ENCODE peak calls at places on chromosomes 12 and 14, in eight cellular contexts. V is foreskin fibroblast; E is GM23338; Q is GM13976; H is activated B cell treated with CpG ODN at 0.5 μM for 24 hours; I is A549; Z is tibial artery; U is CD8-positive, alpha-beta T cell. J is an unnamed sample.

GRCh38 chr14:68937790-68938514 is 41.1 kb downstream of the ACTN1 start:
- DNase-seq in V (no peak), E (peak; percentile 63), Q (no peak), H (no peak), I (no peak), Z (peak; percentile 58), U (peak; percentile 42), J (no peak)

GRCh38 chr12:34604227-34604626 is 581.9 kb downstream of the ALG10 start:
- DNase-seq in V (no peak), E (no peak), Q (peak; percentile 7), H (peak; percentile 10), I (no peak), Z (no peak), U (no peak), J (peak; percentile 9)

GRCh38 chr12:6899837-6900519 is 4.6 kb upstream of the LRRC23 start:
- DNase-seq in V (no peak), E (peak; percentile 70), Q (no peak), H (no peak), I (no peak), Z (peak; percentile 57), U (no peak), J (no peak)

GRCh38 chr14:98259881-98260280 is 1012.1 kb downstream of the BCL11B start:
- DNase-seq in V (no peak), E (no peak), Q (no peak), H (no peak), I (no peak), Z (no peak), U (no peak), J (no peak)

GRCh38 chr12:110862331-110862730 is 15.5 kb downstream of the CCDC63 start:
- DNase-seq in V (no peak), E (peak; percentile 40), Q (no peak), H (no peak), I (no peak), Z (no peak), U (no peak), J (no peak)

GRCh38 chr14:24789277-24789832 is 155.4 kb upstream of the GZMB start:
- DNase-seq in V (no peak), E (no peak), Q (no peak), H (no peak), I (no peak), Z (no peak), U (no peak), J (no peak)

GRCh38 chr12:91935299-91935698 is 210.3 kb downstream of the BTG1 start:
- DNase-seq in V (no peak), E (peak; percentile 9), Q (no peak), H (no peak), I (no peak), Z (no peak), U (no peak), J (no peak)

GRCh38 chr12:132484891-132485441 is 5.0 kb upstream of the FBRSL1 start:
- DNase-seq in V (no peak), E (no peak), Q (no peak), H (no peak), I (no peak), Z (no peak), U (no peak), J (no peak)

GRCh38 chr14:64707661-64708060 is 3.4 kb downstream of the PLEKHG3 start:
- DNase-seq in V (peak; percentile 65), E (no peak), Q (no peak), H (no peak), I (peak; percentile 75), Z (peak; percentile 17), U (no peak), J (no peak)

GRCh38 chr14:70987042-70987441 is 79.8 kb downstream of the PCNX1 start:
- DNase-seq in V (no peak), E (no peak), Q (no peak), H (no peak), I (no peak), Z (no peak), U (no peak), J (no peak)

GRCh38 chr12:92122941-92123779 is 22.5 kb downstream of the BTG1 start:
- DNase-seq in V (no peak), E (no peak), Q (no peak), H (no peak), I (no peak), Z (no peak), U (no peak), J (no peak)

GRCh38 chr14:55756563-55756962 is 176.6 kb downstream of the KTN1 start:
- DNase-seq in V (no peak), E (no peak), Q (no peak), H (no peak), I (no peak), Z (no peak), U (no peak), J (no peak)

GRCh38 chr14:77197988-77198387 is 16.4 kb downstream of the TMEM63C start:
- DNase-seq in V (no peak), E (no peak), Q (no peak), H (no peak), I (no peak), Z (no peak), U (no peak), J (no peak)

GRCh38 chr12:50222275-50222783 is 55.2 kb upstream of the CERS5 start:
- DNase-seq in V (peak; percentile 86), E (peak; percentile 80), Q (peak; percentile 59), H (no peak), I (no peak), Z (peak; percentile 71), U (no peak), J (no peak)
- TF ChIP-seq CTCF in V (peak; percentile 20), E (peak; percentile 19), Q (no peak), H (no peak), I (no peak), Z (peak; percentile 33), U (no peak), J (no peak)

GRCh38 chr12:29153231-29153630 is 4.2 kb downstream of the FAR2 start:
- DNase-seq in V (no peak), E (peak; percentile 76), Q (no peak), H (no peak), I (no peak), Z (no peak), U (no peak), J (no peak)

GRCh38 chr12:29152223-29152868 is 3.3 kb downstream of the FAR2 start:
- DNase-seq in V (no peak), E (no peak), Q (peak; percentile 60), H (no peak), I (no peak), Z (no peak), U (no peak), J (no peak)

GRCh38 chr12:29148958-29149690 is at the start of gene FAR2:
- DNase-seq in V (peak; percentile 37), E (peak; percentile 75), Q (peak; percentile 53), H (no peak), I (peak; percentile 16), Z (no peak), U (peak; percentile 27), J (peak; percentile 42)

GRCh38 chr12:29148065-29148957 is 767 bp upstream of the FAR2 start:
- DNase-seq in V (peak; percentile 23), E (no peak), Q (peak; percentile 44), H (no peak), I (peak; percentile 18), Z (peak; percentile 63), U (no peak), J (no peak)

DNA sequence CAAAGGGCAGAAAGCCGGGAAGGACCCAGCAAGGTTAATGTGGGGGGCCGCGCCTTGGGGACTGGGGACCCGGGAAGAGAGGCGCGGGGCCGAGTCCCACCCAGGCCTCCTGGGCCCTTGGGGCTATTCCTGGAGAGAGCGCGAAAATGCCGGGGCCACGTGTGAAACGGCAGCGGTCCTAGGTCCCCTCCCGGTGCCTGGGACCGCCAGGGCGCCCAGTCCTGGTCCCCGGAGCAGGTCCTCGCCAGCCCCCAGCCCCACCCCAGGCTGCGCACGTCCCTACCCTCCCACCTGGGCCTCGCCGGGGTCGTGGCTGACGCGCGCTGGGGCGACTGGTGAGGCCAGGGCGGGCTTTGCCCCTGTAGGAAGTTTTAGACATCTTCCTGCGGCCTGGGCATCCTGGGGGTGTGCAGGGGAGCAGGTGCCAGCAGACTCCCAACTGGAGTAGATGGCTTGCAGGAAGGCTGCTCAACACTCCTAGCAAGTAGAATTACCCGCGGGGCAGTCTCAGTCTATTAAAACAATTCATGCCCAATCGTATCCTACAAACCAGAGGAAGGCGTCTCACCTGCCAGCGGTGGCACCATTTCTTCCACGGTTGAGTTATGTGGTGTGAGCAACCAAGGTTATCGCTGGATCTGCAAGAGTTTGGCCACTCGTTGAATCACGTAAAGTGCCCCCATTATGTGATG is 759 bp downstream of the FAR2 start:
- DNase-seq in V (no peak), E (peak; percentile 47), Q (peak; percentile 36), H (no peak), I (no peak), Z (no peak), U (no peak), J (no peak)
- TF ChIP-seq CTCF in V (no peak), E (no peak), Q (no peak), H (no peak), I (no peak), Z (no peak), U (no peak), J (no peak)

DNA sequence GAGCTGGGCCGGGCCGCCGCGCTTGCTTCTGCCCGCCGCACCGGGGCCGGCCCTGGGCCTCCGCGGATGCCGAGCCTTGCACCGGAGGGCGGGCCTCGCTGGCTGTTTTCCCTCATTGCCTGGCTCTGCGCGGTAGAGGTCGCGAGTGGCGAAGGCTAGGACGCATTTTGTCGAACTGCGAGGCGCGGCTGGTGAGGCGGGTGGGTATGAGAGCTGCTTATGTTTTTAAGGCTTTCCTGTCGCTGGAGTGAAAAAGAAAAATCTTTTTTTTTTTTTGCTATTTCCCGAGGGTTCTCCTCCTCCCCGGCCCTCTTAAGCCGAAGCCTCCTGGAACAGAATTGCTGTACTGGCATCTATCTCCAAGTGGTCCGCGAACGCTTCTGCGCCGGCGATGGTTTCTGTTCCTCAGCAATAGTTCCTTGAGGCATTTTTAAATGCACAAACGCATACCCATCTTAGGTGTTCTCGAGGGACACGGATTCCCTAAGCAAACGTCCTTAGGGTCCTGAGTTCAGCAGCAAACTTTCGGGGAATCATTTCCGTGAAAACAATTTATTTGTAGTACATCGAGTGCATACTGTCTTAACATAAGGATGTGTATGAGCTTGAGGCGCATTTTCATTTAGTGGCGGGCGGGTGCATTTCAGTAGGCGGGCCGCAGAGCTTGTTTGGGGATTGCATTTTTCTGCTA is 631 bp downstream of the RESF1 start:
- DNase-seq in V (peak; percentile 48), E (peak; percentile 37), Q (peak; percentile 43), H (no peak), I (peak; percentile 36), Z (peak; percentile 60), U (peak; percentile 78), J (no peak)
- TF ChIP-seq CTCF in V (peak; percentile 21), E (no peak), Q (peak; percentile 14), H (no peak), I (peak; percentile 16), Z (no peak), U (no peak), J (no peak)

DNA sequence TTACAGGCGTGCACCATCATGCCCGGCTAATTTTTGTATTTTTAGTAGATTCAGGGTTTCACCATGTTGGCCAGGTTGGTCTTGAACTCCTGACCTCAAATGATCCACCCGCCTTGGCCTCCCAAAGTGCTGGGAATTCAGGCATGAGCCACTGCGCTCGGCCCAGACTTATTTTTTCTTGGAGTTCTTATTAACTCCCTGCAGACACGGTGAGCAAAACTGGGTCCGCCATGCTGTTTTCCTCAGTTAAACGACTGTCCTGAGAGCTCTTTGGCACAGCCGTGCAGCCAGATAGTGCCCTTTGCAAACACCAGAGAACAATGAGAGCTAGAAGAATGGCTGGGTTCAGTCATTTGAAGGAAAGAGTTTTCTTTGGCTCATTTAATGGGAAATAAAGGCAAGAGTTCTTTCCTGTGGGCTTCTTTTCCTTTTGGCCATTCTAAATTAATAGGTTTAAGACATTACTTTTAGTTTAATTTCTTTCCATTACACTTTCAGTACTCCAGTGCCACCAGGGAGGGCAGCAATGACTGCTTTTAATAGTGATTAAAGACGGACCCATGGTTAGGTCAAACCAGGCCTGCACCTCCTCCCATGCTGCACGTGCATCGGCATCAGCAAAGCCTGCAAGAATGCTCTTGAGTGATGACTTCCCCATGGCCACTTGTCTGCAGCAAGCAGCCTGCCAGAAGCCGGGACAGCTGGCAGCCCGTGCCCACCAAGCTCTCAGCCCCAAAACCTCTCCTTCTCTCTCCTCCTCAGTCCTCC is 60.7 kb downstream of the VCPKMT start:
- DNase-seq in V (no peak), E (peak; percentile 39), Q (no peak), H (no peak), I (no peak), Z (peak; percentile 40), U (no peak), J (no peak)
- TF ChIP-seq CTCF in V (no peak), E (peak; percentile 30), Q (no peak), H (no peak), I (no peak), Z (no peak), U (no peak), J (no peak)